ENCODE peak calls at places on chromosomes 11 and 22, in seven cellular contexts. X is H1, I is GM12891, N is K562, G is HepG2, M is GM12878, W is SK-N-SH. V is an unnamed sample.

GRCh38 chr22:35749808-35750207 is 32.1 kb downstream of the APOL5 start:
- DNase-seq in W (no peak), G (no peak), I (no peak), N (no peak), X (no peak), M (peak), V (no peak)

GRCh38 chr11:77705195-77705876 is 67.7 kb upstream of the CLNS1A start:
- DNase-seq in X (no peak), M (no peak), I (no peak), G (peak), N (peak), W (no peak), V (no peak)

GRCh38 chr22:25402501-25403283 is 161.8 kb upstream of the GRK3 start:
- DNase-seq in X (no peak), G (peak), I (no peak), W (no peak), N (no peak), M (no peak), V (no peak)

GRCh38 chr22:32618461-32619140 is 144.0 kb downstream of the FBXO7 start:
- DNase-seq in N (no peak), I (no peak), W (no peak), X (no peak), M (no peak), G (no peak), V (no peak)

GRCh38 chr11:45847908-45848316 is 637 bp downstream of the CRY2 start:
- DNase-seq in I (no peak), X (no peak), N (peak), W (peak), G (peak), M (no peak), V (no peak)

GRCh38 chr11:61962213-61963015 is 5.0 kb downstream of the FTH1 start:
- DNase-seq in M (no peak), G (no peak), N (no peak), X (no peak), W (no peak), I (no peak), V (no peak)

GRCh38 chr11:118488480-118489109 is 38.7 kb upstream of the TTC36 start:
- DNase-seq in G (peak), N (peak), I (peak), M (peak), W (peak), X (peak), V (peak)

GRCh38 chr11:87405843-87406242 is 368.1 kb downstream of the TMEM135 start:
- DNase-seq in W (no peak), M (no peak), I (no peak), X (no peak), N (no peak), G (no peak), V (no peak)

GRCh38 chr22:46612904-46613605 is 7.1 kb upstream of the GRAMD4 start:
- DNase-seq in G (peak), N (no peak), I (no peak), W (peak), X (no peak), M (no peak), V (no peak)

GRCh38 chr11:70477607-70478006 is 79.3 kb downstream of the CTTN start:
- DNase-seq in M (no peak), I (no peak), N (no peak), X (no peak), W (peak), G (no peak), V (no peak)

GRCh38 chr11:46520971-46521745 is 72.7 kb downstream of the AMBRA1 start:
- DNase-seq in G (no peak), M (no peak), X (no peak), N (no peak), I (no peak), W (no peak), V (no peak)

GRCh38 chr11:82900277-82901164 is at the start of gene PRCP:
- DNase-seq in N (peak), G (peak), X (peak), M (peak), I (peak), W (peak), V (peak)

GRCh38 chr11:76025068-76025467 is 181.2 kb downstream of the WNT11 start:
- DNase-seq in M (no peak), W (no peak), I (no peak), G (no peak), N (no peak), X (no peak), V (no peak)

GRCh38 chr22:43166132-43166930 is 15.0 kb downstream of the TSPO start:
- DNase-seq in X (no peak), M (no peak), N (no peak), I (no peak), G (no peak), W (no peak), V (no peak)

GRCh38 chr11:97989121-97989520 is 1031.6 kb upstream of the CNTN5 start:
- DNase-seq in W (no peak), I (no peak), N (no peak), G (no peak), M (no peak), X (no peak), V (no peak)

GRCh38 chr22:50613291-50613981 is 12.8 kb downstream of the MAPK8IP2 start:
- DNase-seq in W (peak), N (peak), G (peak), M (no peak), I (no peak), X (no peak), V (no peak)

GRCh38 chr11:325796-326591 is 5.3 kb upstream of the IFITM3 start:
- DNase-seq in M (no peak), I (no peak), X (no peak), N (peak), G (no peak), W (no peak), V (no peak)

GRCh38 chr22:44025171-44026065 is 1.3 kb downstream of the PARVB start:
- DNase-seq in W (no peak), I (peak), G (no peak), N (peak), M (peak), X (no peak), V (peak)

GRCh38 chr11:74681686-74682651 is 49.3 kb downstream of the CHRDL2 start:
- DNase-seq in I (no peak), X (no peak), W (no peak), M (no peak), N (no peak), G (no peak), V (no peak)

GRCh38 chr22:27801197-27801615 is 350 bp downstream of the MN1 start:
- DNase-seq in M (no peak), W (peak), X (no peak), N (no peak), I (peak), G (no peak), V (no peak)

GRCh38 chr22:42376721-42377177 is 55.5 kb downstream of the NFAM1 start:
- DNase-seq in N (peak), M (no peak), I (no peak), W (peak), X (no peak), G (no peak), V (no peak)

GRCh38 chr11:13928566-13929251 is 33.8 kb upstream of the SPON1 start:
- DNase-seq in X (no peak), I (no peak), G (no peak), W (no peak), N (no peak), M (no peak), V (no peak)

GRCh38 chr11:128054323-128054910 is 532.9 kb downstream of the ETS1 start:
- DNase-seq in X (no peak), G (no peak), I (no peak), W (no peak), M (no peak), N (no peak), V (no peak)

GRCh38 chr22:17566776-17567175 is 3.5 kb downstream of the SLC25A18 start:
- DNase-seq in I (no peak), W (no peak), N (no peak), X (no peak), G (no peak), M (no peak), V (no peak)

GRCh38 chr11:76783901-76784813 is 1.0 kb downstream of the TSKU start:
- DNase-seq in I (no peak), M (no peak), N (peak), W (peak), X (peak), G (peak), V (no peak)

GRCh38 chr22:21850660-21851059 is 16.8 kb downstream of the MAPK1 start:
- DNase-seq in I (no peak), M (no peak), N (no peak), W (no peak), G (no peak), X (no peak), V (no peak)

GRCh38 chr22:31122532-31123291 is at the start of gene INPP5J:
- DNase-seq in X (no peak), I (no peak), W (peak), N (peak), G (peak), M (no peak), V (no peak)

GRCh38 chr11:122559734-122560382 is 95.7 kb upstream of the UBASH3B start:
- DNase-seq in I (no peak), M (no peak), N (no peak), X (peak), W (no peak), G (peak), V (no peak)
- TF ChIP-seq TAF1 in I (no peak), M (no peak), N (no peak), X (no peak), W (no peak), G (no peak), V (no peak)

DNA sequence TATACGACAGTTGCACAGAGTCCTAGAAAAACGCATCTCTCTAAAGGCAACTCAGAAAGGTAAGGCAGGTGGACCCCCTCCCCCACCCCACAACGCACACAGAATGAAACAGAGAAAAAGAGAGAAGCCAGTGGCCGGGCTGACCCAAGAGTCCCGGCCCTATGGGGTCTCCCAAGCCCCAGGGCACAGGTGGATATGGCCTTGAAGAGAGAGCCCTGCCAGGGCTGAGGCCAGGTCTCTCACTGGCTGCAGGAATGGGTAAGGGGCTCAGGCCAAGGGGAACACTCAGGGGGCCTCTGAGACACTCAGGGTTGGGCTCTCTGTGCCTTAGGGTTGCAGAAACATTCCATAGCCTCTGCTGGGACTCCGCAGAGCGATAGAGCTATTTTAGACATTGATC is 98.0 kb downstream of the PDE2A start:
- DNase-seq in M (no peak), N (no peak), X (no peak), W (no peak), I (no peak), G (no peak), V (no peak)
- TF ChIP-seq TAF1 in M (no peak), N (no peak), X (no peak), W (no peak), I (no peak), G (no peak), V (no peak)

DNA sequence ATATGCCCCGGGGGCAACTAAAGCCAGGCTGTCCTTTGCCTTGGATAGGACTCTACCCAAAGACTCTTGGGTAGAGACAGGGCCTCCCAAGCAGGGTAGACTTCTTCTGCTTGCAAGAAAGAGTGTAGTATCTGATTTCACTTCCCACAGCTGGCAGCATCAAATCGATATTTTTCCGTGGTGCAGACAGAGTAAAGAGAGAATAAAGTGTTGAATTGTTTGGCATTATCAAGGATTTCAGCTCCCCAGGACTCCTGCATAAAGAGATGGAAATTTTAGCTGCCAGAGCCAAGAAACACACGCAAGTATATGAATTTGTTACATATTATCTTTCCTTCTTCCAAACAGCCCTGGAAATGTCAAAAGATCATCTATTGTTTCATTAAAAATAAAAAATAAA is 136.8 kb downstream of the PKNOX2 start:
- DNase-seq in I (no peak), X (no peak), M (no peak), N (no peak), G (no peak), W (no peak), V (no peak)
- TF ChIP-seq TAF1 in I (no peak), X (no peak), M (no peak), N (no peak), G (no peak), W (no peak), V (no peak)

GRCh38 chr11:105046898-105047579 is 1.9 kb upstream of the CARD16 start:
- DNase-seq in N (no peak), X (no peak), G (peak), I (no peak), W (no peak), M (no peak), V (no peak)
- TF ChIP-seq TAF1 in N (no peak), X (no peak), G (no peak), I (no peak), W (no peak), M (no peak), V (no peak)

GRCh38 chr11:28284206-28284605 is 176.0 kb downstream of the METTL15 start:
- DNase-seq in M (no peak), I (no peak), G (no peak), X (no peak), N (no peak), W (no peak), V (no peak)
- TF ChIP-seq TAF1 in M (no peak), I (no peak), G (no peak), X (no peak), N (no peak), W (no peak), V (no peak)

GRCh38 chr11:96006016-96006415 is 82.1 kb upstream of the MTMR2 start:
- DNase-seq in N (no peak), I (no peak), M (no peak), G (no peak), X (no peak), W (no peak), V (no peak)
- TF ChIP-seq TAF1 in N (no peak), I (no peak), M (no peak), G (no peak), X (no peak), W (no peak), V (no peak)

DNA sequence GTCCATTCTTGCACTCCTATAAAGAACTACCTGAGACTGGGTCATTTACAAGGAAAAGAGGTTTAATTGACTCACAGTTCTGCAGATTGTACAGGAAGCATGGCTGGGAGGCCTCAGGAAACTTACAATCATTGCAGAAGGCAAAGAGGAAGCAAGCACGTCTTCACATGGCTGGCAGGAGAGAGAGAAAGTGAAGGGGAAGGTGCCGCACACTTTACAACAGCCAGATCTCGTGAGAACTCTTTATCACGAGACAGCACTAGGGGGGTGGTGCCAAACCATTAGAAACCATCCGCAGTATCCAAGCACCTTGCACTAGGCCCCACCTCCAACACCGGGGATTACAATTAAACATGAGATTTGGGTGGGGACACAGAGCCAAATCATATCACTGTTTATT is 19.4 kb upstream of the POLA2 start:
- DNase-seq in N (no peak), M (no peak), I (no peak), W (no peak), G (no peak), X (no peak), V (no peak)
- TF ChIP-seq TAF1 in N (no peak), M (no peak), I (no peak), W (no peak), G (no peak), X (no peak), V (no peak)

GRCh38 chr22:19287889-19288288 is 3.6 kb downstream of the CLTCL1 start:
- DNase-seq in N (no peak), W (no peak), X (no peak), I (no peak), G (no peak), M (no peak), V (no peak)
- TF ChIP-seq TAF1 in N (no peak), W (no peak), X (no peak), I (no peak), G (no peak), M (no peak), V (no peak)

V was measured in GM12892.